ENCODE peak calls at places on chromosomes 11 and 22, in nine cellular contexts. L is ACHN, A is Calu3, F is IMR-90, H is heart right ventricle, B is NCI-H2029, I is NCI-H1105, Z is neural crest cell, K is HFFc6. Y is an unnamed sample.

GRCh38 chr11:11979487-11980117 is 28.8 kb downstream of the DKK3 start:
- DNase-seq in L (no peak), A (peak), F (peak), H (peak), B (no peak), I (no peak), Z (no peak), K (peak), Y (no peak)

GRCh38 chr22:38921801-38922200 is 35.6 kb upstream of the APOBEC3A start:
- DNase-seq in L (no peak), A (peak), F (no peak), H (no peak), B (no peak), I (no peak), Z (no peak), K (no peak), Y (no peak)

GRCh38 chr11:64713031-64713780 is 9.8 kb downstream of the NRXN2 start:
- DNase-seq in L (peak), A (no peak), F (peak), H (no peak), B (no peak), I (peak), Z (no peak), K (no peak), Y (no peak)

GRCh38 chr11:10381730-10382129 is 73.3 kb upstream of the AMPD3 start:
- DNase-seq in L (no peak), A (no peak), F (peak), H (no peak), B (no peak), I (no peak), Z (no peak), K (no peak), Y (no peak)

GRCh38 chr11:79055866-79056632 is 384.8 kb downstream of the TENM4 start:
- DNase-seq in L (no peak), A (no peak), F (peak), H (no peak), B (no peak), I (no peak), Z (no peak), K (peak), Y (no peak)

GRCh38 chr11:126355926-126356897 is 726 bp downstream of the ST3GAL4 start:
- DNase-seq in L (no peak), A (no peak), F (no peak), H (no peak), B (no peak), I (peak), Z (no peak), K (peak), Y (no peak)

GRCh38 chr11:103806130-103806900 is 230.1 kb upstream of the DDI1 start:
- DNase-seq in L (peak), A (peak), F (peak), H (peak), B (no peak), I (no peak), Z (no peak), K (peak), Y (no peak)

GRCh38 chr11:82634091-82634490 is 99.6 kb downstream of the FAM181B start:
- DNase-seq in L (no peak), A (no peak), F (no peak), H (no peak), B (no peak), I (no peak), Z (no peak), K (no peak), Y (no peak)

GRCh38 chr11:1836011-1836945 is 1.5 kb downstream of the SYT8 start:
- DNase-seq in L (no peak), A (no peak), F (no peak), H (no peak), B (no peak), I (no peak), Z (no peak), K (no peak), Y (no peak)

GRCh38 chr11:8068605-8069221 is 12.3 kb upstream of the TUB start:
- DNase-seq in L (peak), A (no peak), F (peak), H (peak), B (no peak), I (peak), Z (no peak), K (peak), Y (no peak)

GRCh38 chr22:29342577-29343312 is 27.2 kb upstream of the RASL10A start:
- DNase-seq in L (no peak), A (no peak), F (no peak), H (no peak), B (no peak), I (no peak), Z (no peak), K (no peak), Y (no peak)